ENCODE peak calls at places on chromosomes 1 and 21, in seven cellular contexts. J, H, V, B, C, P and S are unnamed samples.

GRCh38 chr1:15760520-15761211 is 2.1 kb downstream of the FBLIM1 start:
- DNase-seq in P (peak; percentile 85), V (no peak), B (no peak), C (peak; percentile 27), H (no peak), J (no peak), S (no peak)

GRCh38 chr21:15549671-15550070 is 180.1 kb upstream of the USP25 start:
- DNase-seq in H (no peak), B (no peak), P (no peak), V (no peak), J (no peak), C (peak; percentile 20), S (no peak)

GRCh38 chr1:232059726-232060360 is 433.3 kb downstream of the DISC1 start:
- DNase-seq in C (no peak), B (no peak), V (no peak), P (peak; percentile 44), J (no peak), H (no peak), S (no peak)

GRCh38 chr1:68551459-68551858 is 54.6 kb upstream of the DEPDC1 start:
- DNase-seq in B (no peak), J (no peak), V (no peak), C (no peak), P (no peak), H (no peak), S (no peak)

GRCh38 chr1:17118706-17119075 is 560 bp downstream of the PADI2 start:
- DNase-seq in C (no peak), P (no peak), B (no peak), V (peak; percentile 24), H (no peak), J (no peak), S (no peak)

GRCh38 chr1:214466759-214467585 is 84.4 kb downstream of the PTPN14 start:
- DNase-seq in C (no peak), J (no peak), H (no peak), P (no peak), B (no peak), V (no peak), S (no peak)

GRCh38 chr1:152679454-152679853 is 4.4 kb downstream of the LCE2C start:
- DNase-seq in P (no peak), H (no peak), C (no peak), J (no peak), V (no peak), B (no peak), S (no peak)

GRCh38 chr1:94039871-94040569 is 80.9 kb downstream of the ABCA4 start:
- DNase-seq in J (no peak), B (no peak), P (peak; percentile 75), H (no peak), C (no peak), V (no peak), S (no peak)

GRCh38 chr1:224300346-224300745 is 29.6 kb downstream of the NVL start:
- DNase-seq in V (no peak), C (peak; percentile 80), P (no peak), J (no peak), H (no peak), B (no peak), S (no peak)

GRCh38 chr1:21335088-21335678 is 44.9 kb upstream of the ECE1 start:
- DNase-seq in V (no peak), C (no peak), B (no peak), H (no peak), J (no peak), P (no peak), S (no peak)

GRCh38 chr1:39892611-39893595 is 8.8 kb downstream of the MYCL start:
- DNase-seq in H (no peak), C (peak; percentile 68), V (no peak), P (no peak), J (peak; percentile 67), B (no peak), S (no peak)

GRCh38 chr21:45551316-45551715 is 9.1 kb upstream of the SLC19A1 start:
- DNase-seq in J (peak; percentile 63), V (no peak), C (peak; percentile 71), P (no peak), B (no peak), H (no peak), S (no peak)